ENCODE peak calls at places on chromosomes 11 and 22, in seven cellular contexts. G, W, D, Q, U, F and T are unnamed samples.

GRCh38 chr22:49262167-49262566 is 565.5 kb downstream of the BRD1 start:
- DNase-seq in G (no peak), W (no peak), D (no peak), Q (no peak), U (peak), F (peak), T (no peak)

GRCh38 chr11:16816358-16817270 is 78.2 kb downstream of the C11orf58 start:
- DNase-seq in G (no peak), W (no peak), D (no peak), Q (no peak), U (peak), F (no peak), T (peak)

GRCh38 chr11:115612331-115612730 is 108.1 kb upstream of the CADM1 start:
- DNase-seq in G (no peak), W (no peak), D (no peak), Q (peak), U (no peak), F (no peak), T (no peak)

GRCh38 chr11:62459080-62459479 is 40.2 kb downstream of the SCGB1A1 start:
- DNase-seq in G (no peak), W (no peak), D (no peak), Q (no peak), U (no peak), F (no peak), T (no peak)

GRCh38 chr11:18135308-18135707 is 2.9 kb downstream of the MRGPRX3 start:
- DNase-seq in G (no peak), W (no peak), D (no peak), Q (no peak), U (no peak), F (no peak), T (no peak)

GRCh38 chr11:118396097-118396501 is 5.3 kb upstream of the ATP5MG start:
- DNase-seq in G (no peak), W (no peak), D (no peak), Q (no peak), U (no peak), F (no peak), T (no peak)

GRCh38 chr11:112614605-112615004 is 346.6 kb upstream of the NCAM1 start:
- DNase-seq in G (no peak), W (no peak), D (no peak), Q (no peak), U (no peak), F (no peak), T (no peak)

GRCh38 chr11:16606784-16607674 is 131.4 kb upstream of the C11orf58 start:
- DNase-seq in G (peak), W (no peak), D (peak), Q (no peak), U (peak), F (peak), T (peak)

GRCh38 chr22:31161386-31161785 is 1.4 kb downstream of the RNF185 start:
- DNase-seq in G (no peak), W (no peak), D (no peak), Q (no peak), U (no peak), F (no peak), T (no peak)

GRCh38 chr11:93662177-93662575 is 694 bp downstream of the CEP295 start:
- DNase-seq in G (no peak), W (no peak), D (no peak), Q (no peak), U (no peak), F (no peak), T (no peak)

GRCh38 chr11:65858354-65859133 is 564 bp upstream of the CFL1 start:
- DNase-seq in G (no peak), W (no peak), D (no peak), Q (no peak), U (no peak), F (no peak), T (no peak)